ENCODE peak calls at places on chromosome 3, in five cellular contexts. E, K, G, P and N are unnamed samples.

GRCh38 chr3:13872451-13872850 is 7.4 kb downstream of the WNT7A start:
- DNase-seq in G (no peak), E (no peak), K (no peak), P (no peak), N (no peak)

GRCh38 chr3:183381179-183381578 is 47.2 kb downstream of the MCF2L2 start:
- DNase-seq in P (no peak), E (no peak), G (no peak), K (no peak), N (peak; percentile 3)

GRCh38 chr3:87052499-87053260 is 61.7 kb upstream of the VGLL3 start:
- DNase-seq in K (peak; percentile 11), E (no peak), G (no peak), P (no peak), N (no peak)

GRCh38 chr3:39150170-39150802 is 3.1 kb downstream of the CSRNP1 start:
- DNase-seq in P (no peak), G (no peak), K (no peak), E (no peak), N (no peak)

GRCh38 chr3:162437480-162437879 is 940.9 kb downstream of the OTOL1 start:
- DNase-seq in P (no peak), K (no peak), E (no peak), G (peak; percentile 30), N (peak; percentile 0)

GRCh38 chr3:151445283-151446001 is 15.4 kb downstream of the IGSF10 start:
- DNase-seq in P (no peak), E (no peak), K (no peak), G (peak; percentile 98), N (no peak)

GRCh38 chr3:126731044-126731443 is 27.0 kb downstream of the CHCHD6 start:
- DNase-seq in K (no peak), G (no peak), E (no peak), P (no peak), N (no peak)

GRCh38 chr3:56962200-56962599 is 98.3 kb upstream of the SPATA12 start:
- DNase-seq in P (no peak), E (no peak), G (no peak), K (no peak), N (no peak)

GRCh38 chr3:37980477-37981347 is 9.9 kb upstream of the VILL start:
- DNase-seq in P (no peak), G (no peak), K (no peak), E (no peak), N (no peak)

GRCh38 chr3:37982351-37982750 is 8.2 kb upstream of the VILL start:
- DNase-seq in K (no peak), E (no peak), P (no peak), G (no peak), N (no peak)

GRCh38 chr3:37984051-37984450 is 6.5 kb upstream of the VILL start:
- DNase-seq in P (no peak), K (no peak), G (no peak), E (no peak), N (no peak)

GRCh38 chr3:37981348-37981664 is 9.3 kb upstream of the VILL start:
- DNase-seq in E (no peak), G (no peak), K (no peak), P (no peak), N (no peak)

DNA sequence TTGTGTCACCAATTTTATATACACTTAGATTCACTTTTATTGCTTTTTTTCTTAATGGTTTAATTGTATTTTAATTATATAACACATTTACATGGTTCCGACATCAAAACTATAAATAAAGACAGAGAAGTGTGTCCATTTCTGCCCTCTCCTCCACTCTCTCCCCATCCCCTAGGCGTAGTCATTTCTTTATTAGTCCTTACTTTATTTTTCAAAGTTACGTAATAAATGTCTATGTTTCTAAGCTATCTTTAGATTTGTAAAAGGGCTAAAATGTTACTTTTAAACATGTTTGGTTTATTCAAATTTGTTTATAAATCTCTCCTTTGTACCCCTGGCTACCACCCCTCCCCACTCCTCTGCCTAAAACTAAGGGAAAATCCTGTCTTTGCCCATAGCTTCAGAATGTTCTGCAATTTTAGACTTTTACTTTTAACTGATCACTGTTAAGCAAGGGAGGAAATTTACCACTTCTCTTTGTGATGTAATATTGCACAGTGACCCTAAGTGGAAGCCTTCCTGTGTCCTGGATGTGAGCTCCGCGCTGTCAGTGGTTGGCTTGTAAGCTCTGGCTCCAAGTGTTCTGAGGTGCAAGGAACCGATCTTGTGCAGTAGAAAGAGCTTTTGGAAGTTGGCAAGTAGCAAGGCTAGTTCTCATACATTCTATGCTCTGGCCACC is 10.6 kb upstream of the VILL start:
- DNase-seq in E (no peak), P (no peak), K (no peak), G (no peak), N (no peak)
- H3K4me3 ChIP-seq in E (no peak overlapping the region), P (no peak overlapping the region), K (no peak overlapping the region), G (no peak overlapping the region), N (no peak overlapping the region)

GRCh38 chr3:58333206-58334012 is 717 bp downstream of the PXK start:
- DNase-seq in G (peak; percentile 23), P (peak; percentile 49), K (no peak), E (no peak), N (no peak)
- TF ChIP-seq CTCF in G (peak; percentile 21), P (peak; percentile 16), K (no peak), E (no peak), N (peak; percentile 7)

DNA sequence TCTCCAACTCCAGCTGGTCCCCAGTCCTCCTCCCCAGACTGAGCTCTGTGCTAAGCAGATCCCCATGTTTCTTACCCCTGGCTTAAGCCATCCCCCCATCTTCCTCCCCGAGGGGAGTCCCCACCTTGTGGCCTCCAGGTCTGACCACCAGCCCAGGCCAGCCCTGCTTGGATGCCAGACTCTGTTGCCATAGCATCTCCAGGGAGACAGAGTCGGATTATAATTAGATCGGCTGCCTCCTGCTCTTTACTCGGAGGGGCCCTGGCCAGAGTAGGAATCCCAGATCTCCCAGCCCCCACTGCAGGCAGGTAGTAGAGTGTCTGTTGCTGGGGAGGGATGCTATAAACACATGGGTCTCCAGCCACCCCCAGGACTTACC is 2.4 kb downstream of the KLHDC8B start:
- DNase-seq in E (no peak), K (no peak), G (no peak), P (peak; percentile 79), N (no peak)
- H3K4me3 ChIP-seq in E (peak overlapping the region; percentile 68), K (peak overlapping the region; percentile 88), G (no peak overlapping the region), P (peak overlapping the region; percentile 67), N (no peak overlapping the region)

DNA sequence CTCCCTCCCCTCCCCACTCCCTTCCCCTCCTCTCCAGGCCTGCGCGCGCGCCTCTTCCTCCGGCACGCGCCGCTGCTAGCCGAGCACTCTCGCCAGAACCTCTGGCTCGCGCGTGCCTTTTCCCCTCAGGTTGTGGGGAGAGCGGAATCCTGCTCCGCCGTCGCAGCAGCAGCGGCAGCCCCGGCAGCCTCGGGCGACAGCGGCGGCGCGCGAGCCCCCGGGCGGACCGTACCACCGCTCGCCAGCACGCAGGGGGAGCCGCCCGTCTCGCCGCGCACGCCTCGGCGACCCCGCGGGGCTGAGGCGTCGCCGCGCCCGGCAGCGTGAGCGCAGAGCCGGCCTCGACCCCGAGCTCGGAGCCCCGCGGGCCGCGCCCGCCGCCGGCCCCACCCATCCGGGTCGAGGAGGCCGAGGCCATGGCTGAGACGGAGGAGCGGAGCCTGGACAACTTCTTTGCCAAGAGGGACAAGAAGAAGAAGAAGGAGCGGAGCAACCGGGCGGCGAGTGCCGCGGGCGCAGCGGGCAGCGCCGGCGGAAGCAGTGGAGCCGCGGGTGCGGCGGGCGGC is at the start of gene CDV3:
- DNase-seq in E (no peak), K (no peak), P (peak; percentile 87), G (no peak), N (no peak)
- TF ChIP-seq CTCF in E (peak; percentile 10), K (no peak), P (no peak), G (no peak), N (no peak)

GRCh38 chr3:155743616-155744015 is 1.3 kb downstream of the PLCH1 start:
- DNase-seq in P (no peak), E (no peak), K (no peak), G (no peak), N (no peak)
- H3K4me3 ChIP-seq in P (peak overlapping the region; percentile 81), E (peak overlapping the region; percentile 69), K (peak overlapping the region; percentile 80), G (peak overlapping the region; percentile 73), N (peak overlapping the region; percentile 68)

GRCh38 chr3:175238848-175239247 is 379.7 kb downstream of the NAALADL2 start:
- DNase-seq in G (no peak), P (peak; percentile 39), E (no peak), K (no peak), N (no peak)

GRCh38 chr3:175234075-175234474 is 374.9 kb downstream of the NAALADL2 start:
- DNase-seq in G (no peak), E (no peak), P (no peak), K (no peak), N (no peak)

DNA sequence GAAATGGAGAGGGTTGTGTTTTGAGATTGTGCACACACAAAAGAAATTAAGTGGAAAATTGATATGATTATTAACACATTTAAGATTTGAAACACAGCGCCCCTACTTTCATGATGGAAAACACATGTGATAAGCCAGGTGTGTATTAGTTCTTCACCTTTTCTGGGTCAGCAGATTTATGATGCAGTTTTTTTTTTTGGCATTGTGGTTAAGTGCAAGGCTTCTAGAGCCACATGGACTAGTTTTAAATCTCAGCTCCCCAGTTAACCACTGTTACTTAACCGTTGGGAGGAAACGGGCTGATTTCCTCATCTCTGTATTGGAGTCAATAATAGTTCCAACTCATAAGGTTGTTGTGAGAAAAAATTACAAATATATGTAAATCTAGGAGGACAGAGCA is 375.4 kb downstream of the NAALADL2 start:
- DNase-seq in G (no peak), E (no peak), P (no peak), K (no peak), N (no peak)
- TF ChIP-seq CTCF in G (no peak), E (no peak), P (no peak), K (no peak), N (no peak)

GRCh38 chr3:23831517-23832394 is 26.0 kb downstream of the UBE2E1 start:
- DNase-seq in G (no peak), P (no peak), E (no peak), K (no peak), N (no peak)

GRCh38 chr3:23830869-23831484 is 25.2 kb downstream of the UBE2E1 start:
- DNase-seq in K (no peak), G (no peak), E (no peak), P (no peak), N (no peak)

GRCh38 chr3:23832523-23832922 is 26.8 kb downstream of the UBE2E1 start:
- DNase-seq in E (no peak), G (no peak), K (no peak), P (no peak), N (no peak)

GRCh38 chr3:23826382-23827061 is 20.8 kb downstream of the UBE2E1 start:
- DNase-seq in E (no peak), K (peak; percentile 25), G (no peak), P (no peak), N (no peak)

DNA sequence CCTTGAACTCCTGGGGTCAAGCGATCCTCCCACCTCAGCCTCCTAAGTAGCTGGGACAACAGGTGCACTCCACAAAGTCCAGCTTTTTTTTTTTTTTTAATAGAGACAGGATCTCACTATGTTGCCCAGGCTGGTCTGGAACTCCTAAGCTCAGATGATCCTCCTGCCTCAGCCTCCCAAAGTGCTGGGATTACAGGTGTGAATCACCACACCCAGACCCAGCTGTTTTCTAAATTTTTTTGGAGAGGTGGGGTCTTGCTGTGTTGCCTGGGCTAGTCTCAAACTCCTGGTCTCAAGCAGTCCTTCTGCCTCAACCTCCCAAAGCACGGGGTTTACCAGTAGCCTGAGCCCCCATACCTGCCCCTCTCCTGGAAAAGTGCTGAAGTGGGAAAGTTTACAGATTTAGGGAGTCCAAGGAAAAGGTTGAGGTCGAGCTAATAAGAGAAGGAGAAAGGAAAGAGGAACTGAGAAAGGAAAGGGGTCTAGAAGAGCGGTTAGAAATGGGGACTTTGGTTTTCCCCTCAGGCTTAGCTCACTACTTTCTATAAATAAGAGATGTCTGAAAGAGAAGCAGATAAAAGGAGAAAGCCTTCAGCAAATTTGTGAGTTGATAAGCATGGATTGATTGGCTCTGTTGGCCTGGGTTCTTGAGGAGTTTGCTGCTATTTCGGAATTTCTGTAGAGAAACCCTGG is 23.6 kb downstream of the UBE2E1 start:
- DNase-seq in P (no peak), E (no peak), G (no peak), K (no peak), N (no peak)
- H3K4me3 ChIP-seq in P (peak overlapping the region; percentile 2), E (no peak overlapping the region), G (no peak overlapping the region), K (no peak overlapping the region), N (no peak overlapping the region)

GRCh38 chr3:170473358-170473757 is 54.7 kb downstream of the CLDN11 start:
- DNase-seq in K (no peak), G (no peak), E (no peak), P (no peak), N (no peak)
- TF ChIP-seq CTCF in K (no peak), G (no peak), E (no peak), P (no peak), N (no peak)